ENCODE peak calls at places on chromosomes 12 and 14, in four cellular contexts. Z is HCT116, J is right cardiac atrium, B is upper lobe of right lung. T is an unnamed sample. For H3K4me1, the result is how much of the 10 kb centered on the place peaks cover.

GRCh38 chr12:33427071-33427470 is 12.5 kb downstream of the SYT10 start:
- DNase-seq in Z (no peak), J (no peak), B (no peak), T (peak)

GRCh38 chr14:52650774-52651173 is 44.6 kb downstream of the ERO1A start:
- DNase-seq in Z (no peak), J (no peak), B (no peak), T (no peak)

GRCh38 chr12:82524636-82525035 is 162.1 kb upstream of the TMTC2 start:
- DNase-seq in Z (no peak), J (no peak), B (no peak), T (no peak)

GRCh38 chr12:42611571-42612257 is 22.2 kb upstream of the PRICKLE1 start:
- DNase-seq in Z (no peak), J (no peak), B (no peak), T (no peak)

GRCh38 chr14:89242871-89243270 is 174.2 kb downstream of the FOXN3 start:
- DNase-seq in Z (no peak), J (no peak), B (no peak), T (no peak)

GRCh38 chr12:5586201-5586600 is 154.3 kb downstream of the NTF3 start:
- DNase-seq in Z (no peak), J (no peak), B (no peak), T (no peak)

GRCh38 chr12:44774815-44775411 is 101.2 kb downstream of the NELL2 start:
- DNase-seq in Z (peak), J (peak), B (no peak), T (peak)

GRCh38 chr14:104317975-104318557 is 179.7 kb downstream of the KIF26A start:
- DNase-seq in Z (no peak), J (no peak), B (no peak), T (no peak)

GRCh38 chr14:41034969-41035368 is 571.7 kb upstream of the LRFN5 start:
- DNase-seq in Z (no peak), J (no peak), B (no peak), T (no peak)

GRCh38 chr14:104536942-104537612 is 42.5 kb upstream of the C14orf180 start:
- DNase-seq in Z (peak), J (no peak), B (no peak), T (no peak)

GRCh38 chr14:44113769-44114730 is 393.0 kb downstream of the FSCB start:
- DNase-seq in Z (no peak), J (no peak), B (no peak), T (peak)

DNA sequence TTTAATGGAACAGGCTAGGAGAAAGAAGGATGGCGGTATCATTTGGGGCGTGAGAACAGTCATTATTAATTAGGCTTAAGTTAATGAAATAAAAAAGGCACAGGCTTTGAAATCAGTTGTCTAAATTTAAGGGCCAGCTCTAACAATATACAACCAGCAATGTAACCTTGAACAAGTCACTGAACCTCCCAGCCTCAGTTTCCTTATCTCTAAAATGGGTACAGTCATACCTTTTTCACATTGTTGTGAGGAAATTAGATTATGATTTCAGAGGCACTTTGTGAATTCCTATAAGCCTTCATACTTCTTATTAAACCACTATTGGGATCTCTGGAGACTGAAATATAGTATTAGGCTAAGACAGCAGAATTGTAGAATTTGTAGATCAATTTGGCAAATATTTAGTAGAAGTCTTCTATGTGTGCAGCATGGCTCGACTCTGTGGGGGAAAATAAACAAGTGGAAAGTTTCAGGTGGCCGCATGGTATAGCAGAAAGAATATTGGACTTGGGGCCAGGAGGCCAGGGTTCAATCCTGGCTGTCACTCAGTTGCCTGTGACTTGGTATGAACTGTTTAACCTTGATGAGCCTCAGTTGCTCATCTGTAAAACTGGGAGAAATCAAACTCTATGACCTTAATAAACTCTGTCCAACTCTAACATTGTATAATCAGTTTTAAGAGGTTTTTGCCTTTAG is 117.7 kb downstream of the ETV6 start:
- DNase-seq in Z (no peak), J (no peak), B (no peak), T (no peak)
- H3K4me1 ChIP-seq in Z (under half), J (under half), B (half or more), T (under half)

DNA sequence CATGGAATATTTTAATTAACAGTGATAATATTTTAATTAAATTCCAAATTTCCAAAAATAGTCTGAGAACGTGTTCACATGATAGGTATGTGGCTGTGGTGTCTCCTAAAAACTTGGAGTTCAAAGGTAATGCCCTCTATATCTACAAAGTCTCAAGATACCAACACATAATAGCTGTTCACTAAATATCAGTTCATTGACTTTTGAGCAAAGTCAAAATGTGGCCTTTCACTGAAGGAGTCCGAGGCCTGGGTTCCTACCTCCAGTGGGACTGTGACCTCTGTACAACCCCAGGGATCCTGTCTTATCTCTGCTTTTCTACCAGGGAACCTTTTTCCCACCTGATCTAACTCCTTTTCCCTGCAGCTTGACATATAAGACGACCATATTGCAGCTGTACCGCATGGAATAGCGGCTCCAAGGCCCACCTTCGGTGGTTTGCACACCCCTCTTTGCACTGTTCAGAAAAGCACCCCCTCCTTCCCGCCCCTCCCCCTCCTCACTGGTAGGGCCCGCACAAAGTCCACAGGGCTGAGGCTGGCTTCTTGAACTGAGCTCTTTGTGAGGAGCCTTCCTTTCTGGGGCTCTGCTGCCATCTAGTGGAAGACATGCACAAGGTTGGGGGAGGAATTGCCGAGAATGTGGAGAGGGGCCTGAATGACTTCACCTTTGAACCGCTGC is 3.1 kb downstream of the CCND2 start:
- DNase-seq in Z (peak), J (peak), B (peak), T (peak)
- H3K4me1 ChIP-seq in Z (under half), J (under half), B (half or more), T (under half)

DNA sequence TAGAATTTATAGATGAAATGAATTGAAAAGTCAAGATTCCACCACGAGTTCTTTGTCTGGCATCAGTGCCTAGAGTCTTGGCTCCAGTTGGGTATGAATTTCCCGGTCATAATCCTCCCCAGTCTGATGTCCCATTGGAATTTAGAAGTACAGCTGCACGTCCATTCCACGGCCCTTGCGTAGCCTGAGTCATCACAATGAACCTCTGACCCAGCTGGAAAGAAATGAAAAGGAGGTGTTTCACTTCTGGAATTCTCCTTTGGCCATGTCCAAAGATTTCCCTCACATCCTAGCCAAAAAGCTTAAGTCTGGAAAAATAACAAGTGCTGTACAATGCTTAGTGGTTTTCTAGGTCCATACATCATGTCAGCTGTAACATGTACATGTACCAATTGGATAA is 122.7 kb downstream of the KICS2 start:
- DNase-seq in Z (peak), J (peak), B (no peak), T (no peak)
- H3K4me1 ChIP-seq in Z (under half), J (under half), B (under half), T (under half)

DNA sequence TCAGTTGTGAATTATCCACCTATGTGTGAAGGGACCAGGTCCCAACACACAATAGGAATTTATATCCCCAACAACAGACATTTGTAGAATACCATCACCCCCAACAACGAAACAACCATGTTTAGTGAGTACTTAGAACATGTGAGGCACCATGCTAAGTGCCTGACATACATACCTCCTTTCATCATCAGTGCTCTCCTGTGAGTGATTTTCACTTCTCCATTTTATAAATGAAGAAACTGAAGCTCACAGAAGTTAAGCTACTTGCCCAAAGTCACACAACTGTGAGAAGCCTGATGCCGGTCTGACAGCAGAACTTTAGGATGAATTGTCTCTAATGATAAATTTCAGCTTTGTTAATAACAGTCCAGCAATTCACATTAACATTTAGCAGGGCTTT is 35.4 kb downstream of the SPTB start:
- DNase-seq in Z (no peak), J (no peak), B (no peak), T (peak)
- H3K4me1 ChIP-seq in Z (under half), J (under half), B (under half), T (under half)

DNA sequence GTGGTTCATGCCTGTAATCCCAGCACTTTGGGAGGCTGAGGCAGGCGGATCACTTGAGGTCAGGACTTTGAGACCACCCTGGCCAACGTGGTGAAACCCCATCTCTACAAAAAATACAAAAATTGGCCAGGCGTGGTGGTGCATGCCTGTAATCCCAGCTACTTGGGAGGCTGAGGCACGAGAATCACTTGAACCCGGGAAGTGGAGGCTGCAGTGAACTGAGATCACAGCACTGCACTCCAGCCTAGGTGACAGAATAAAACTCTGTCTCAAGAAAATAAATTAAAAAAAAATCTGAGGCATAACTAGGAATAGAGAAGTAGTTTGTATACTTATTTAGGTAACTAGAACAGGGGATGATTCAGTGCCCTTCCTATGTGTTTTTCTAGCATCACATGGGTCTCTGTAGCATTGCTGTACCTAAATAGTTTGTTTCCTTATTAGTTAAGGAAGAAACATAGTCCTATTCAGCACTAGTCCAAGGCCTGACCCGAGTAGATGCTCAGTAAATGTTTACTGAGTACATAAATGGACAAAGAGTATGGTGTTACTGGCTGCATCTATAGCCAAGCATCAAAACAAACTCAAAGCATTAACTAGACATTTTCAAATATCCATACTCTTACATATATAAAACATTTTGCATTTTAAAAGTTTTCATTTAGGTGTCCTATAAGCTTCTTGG is 21.7 kb downstream of the TAOK3 start:
- DNase-seq in Z (no peak), J (no peak), B (no peak), T (no peak)
- H3K4me1 ChIP-seq in Z (under half), J (under half), B (under half), T (under half)

GRCh38 chr14:61753631-61754030 is 8.6 kb upstream of the SNAPC1 start:
- DNase-seq in Z (no peak), J (no peak), B (no peak), T (no peak)
- H3K4me1 ChIP-seq in Z (under half), J (under half), B (under half), T (under half)

GRCh38 chr14:93073366-93073722 is 42.4 kb downstream of the ITPK1 start:
- DNase-seq in Z (no peak), J (no peak), B (no peak), T (no peak)

GRCh38 chr14:93075891-93076290 is 39.8 kb downstream of the ITPK1 start:
- DNase-seq in Z (no peak), J (no peak), B (no peak), T (no peak)

GRCh38 chr14:93076755-93077154 is 39.0 kb downstream of the ITPK1 start:
- DNase-seq in Z (no peak), J (no peak), B (no peak), T (no peak)

GRCh38 chr14:93072659-93073365 is 42.9 kb downstream of the ITPK1 start:
- DNase-seq in Z (no peak), J (no peak), B (no peak), T (no peak)

DNA sequence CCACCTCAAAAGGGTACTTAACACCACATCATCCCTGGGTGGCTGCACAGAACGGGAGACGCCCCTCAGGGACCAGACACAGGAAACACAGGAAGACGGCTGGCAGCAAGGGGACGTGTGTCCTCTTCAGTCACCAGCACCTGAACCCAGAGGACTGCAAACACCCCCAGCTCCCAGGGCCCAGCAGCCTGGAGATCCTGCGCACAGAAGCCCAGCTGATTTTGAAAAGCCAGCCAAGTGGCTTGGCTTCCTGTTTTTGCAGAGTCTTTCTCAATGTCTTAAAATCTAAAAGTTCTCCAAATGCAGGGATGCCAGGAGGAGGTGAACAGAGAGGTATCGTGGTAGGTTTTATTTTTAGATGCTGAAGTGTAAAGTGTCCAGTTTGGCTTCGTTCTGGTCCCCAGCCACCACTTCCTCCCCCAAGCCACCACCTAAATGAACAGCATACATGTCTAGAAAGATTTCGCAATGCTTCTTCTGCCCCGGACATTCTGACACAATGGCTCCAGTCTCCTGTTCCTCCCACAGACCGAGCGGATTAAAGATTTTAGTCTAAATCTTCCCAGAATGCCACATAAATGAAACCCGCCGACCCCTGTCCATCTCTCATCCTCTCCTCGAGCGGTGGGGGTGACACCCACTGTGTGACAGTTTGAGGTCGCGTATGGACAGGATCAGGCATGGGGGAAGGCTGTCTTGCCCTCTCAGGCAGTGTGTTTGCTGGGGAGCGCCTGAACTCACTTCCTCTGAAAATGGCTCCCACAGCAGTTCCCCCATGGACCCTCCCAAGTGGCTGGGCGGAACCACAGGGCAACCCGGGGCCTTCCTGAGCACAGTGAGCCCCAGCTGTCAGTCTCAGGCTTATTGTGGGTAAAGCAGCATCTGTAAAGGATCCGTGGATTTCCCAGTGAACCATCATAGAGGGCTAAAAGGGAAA is 41.6 kb downstream of the ITPK1 start:
- DNase-seq in Z (no peak), J (peak), B (peak), T (no peak)
- H3K4me1 ChIP-seq in Z (under half), J (under half), B (under half), T (under half)